ENCODE peak calls at places on chromosomes 7 and 10, in eight cellular contexts. U, P, L, I, W, N, C and Y are unnamed samples.
A peak's percentile ranks its signal among the peaks of the same experiment; 100 is the strongest.

GRCh38 chr7:147833549-147833948 is 757.0 kb upstream of the C7orf33 start:
- DNase-seq in U (no peak), P (no peak), L (no peak), I (no peak), W (no peak), N (no peak), C (no peak), Y (no peak)

GRCh38 chr10:47449102-47449978 is 34.6 kb downstream of the ANXA8 start:
- DNase-seq in U (no peak), P (no peak), L (no peak), I (no peak), W (no peak), N (no peak), C (no peak), Y (no peak)

GRCh38 chr7:39132306-39132705 is 154.6 kb downstream of the POU6F2 start:
- DNase-seq in U (no peak), P (no peak), L (no peak), I (no peak), W (no peak), N (no peak), C (no peak), Y (no peak)

GRCh38 chr7:416761-417624 is 102.7 kb downstream of the PDGFA start:
- DNase-seq in U (no peak), P (no peak), L (no peak), I (no peak), W (no peak), N (peak; percentile 66), C (no peak), Y (no peak)

GRCh38 chr10:34539533-34540315 is 275.4 kb downstream of the PARD3 start:
- DNase-seq in U (no peak), P (no peak), L (peak; percentile 46), I (peak; percentile 58), W (peak; percentile 79), N (no peak), C (no peak), Y (no peak)

GRCh38 chr7:107783648-107784047 is 19.4 kb downstream of the SLC26A3 start:
- DNase-seq in U (no peak), P (no peak), L (no peak), I (no peak), W (no peak), N (no peak), C (no peak), Y (no peak)

GRCh38 chr7:114217026-114217425 is 197.6 kb upstream of the FOXP2 start:
- DNase-seq in U (no peak), P (no peak), L (no peak), I (peak; percentile 1), W (peak; percentile 9), N (no peak), C (no peak), Y (no peak)

GRCh38 chr10:188546-188945 is 53.3 kb downstream of the ZMYND11 start:
- DNase-seq in U (no peak), P (peak; percentile 57), L (peak; percentile 27), I (no peak), W (peak; percentile 28), N (no peak), C (no peak), Y (no peak)

GRCh38 chr10:7475954-7476353 is 65.1 kb upstream of the SFMBT2 start:
- DNase-seq in U (no peak), P (no peak), L (no peak), I (no peak), W (no peak), N (no peak), C (peak; percentile 56), Y (no peak)

GRCh38 chr10:16360001-16360400 is 76.8 kb upstream of the PTER start:
- DNase-seq in U (no peak), P (no peak), L (no peak), I (no peak), W (no peak), N (no peak), C (no peak), Y (no peak)

GRCh38 chr10:126969310-126969709 is 64.1 kb downstream of the DOCK1 start:
- DNase-seq in U (peak; percentile 9), P (no peak), L (peak; percentile 6), I (peak; percentile 14), W (no peak), N (no peak), C (no peak), Y (no peak)

GRCh38 chr10:51763746-51764145 is 64.4 kb upstream of the CSTF2T start:
- DNase-seq in U (no peak), P (no peak), L (no peak), I (no peak), W (no peak), N (no peak), C (no peak), Y (no peak)

GRCh38 chr7:28572321-28573058 is 160.2 kb downstream of the CREB5 start:
- DNase-seq in U (peak; percentile 52), P (no peak), L (no peak), I (no peak), W (no peak), N (no peak), C (no peak), Y (no peak)

DNA sequence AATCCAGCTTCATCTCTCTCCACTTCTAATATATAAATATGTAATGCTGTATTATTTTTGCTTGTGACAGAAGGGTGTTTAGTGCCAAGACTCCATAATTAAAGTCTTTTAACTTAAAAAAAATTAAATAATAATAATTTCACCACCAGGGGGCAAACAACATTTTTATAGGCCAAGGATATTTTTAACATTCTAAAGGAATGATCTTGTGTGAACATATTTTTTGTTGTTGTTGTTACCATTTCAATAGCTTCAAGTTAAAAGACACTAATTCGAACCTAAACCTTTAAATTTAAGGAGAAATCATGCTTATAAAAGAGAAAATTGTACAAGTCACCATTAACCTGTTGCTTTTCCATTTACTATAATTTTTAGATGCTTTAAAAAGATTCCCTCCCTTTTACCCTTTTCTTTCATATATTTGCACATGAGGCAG is 7.5 kb upstream of the DNAJC1 start:
- DNase-seq in U (no peak), P (peak; percentile 4), L (peak; percentile 57), I (peak; percentile 58), W (peak; percentile 60), N (no peak), C (peak; percentile 18), Y (peak; percentile 18)
- TF ChIP-seq CTCF in U (peak; percentile 28), P (peak; percentile 48), L (peak; percentile 28), I (no peak), W (no peak), N (peak; percentile 28), C (peak; percentile 11), Y (peak; percentile 92)

GRCh38 chr10:46022978-46023702 is 7.3 kb downstream of the NCOA4 start:
- DNase-seq in U (peak; percentile 93), P (peak; percentile 93), L (peak; percentile 92), I (peak; percentile 90), W (peak; percentile 94), N (peak; percentile 96), C (peak; percentile 96), Y (peak; percentile 90)
- TF ChIP-seq CTCF in U (no peak), P (peak; percentile 35), L (no peak), I (peak; percentile 36), W (peak; percentile 23), N (peak; percentile 27), C (peak; percentile 32), Y (peak; percentile 54)

DNA sequence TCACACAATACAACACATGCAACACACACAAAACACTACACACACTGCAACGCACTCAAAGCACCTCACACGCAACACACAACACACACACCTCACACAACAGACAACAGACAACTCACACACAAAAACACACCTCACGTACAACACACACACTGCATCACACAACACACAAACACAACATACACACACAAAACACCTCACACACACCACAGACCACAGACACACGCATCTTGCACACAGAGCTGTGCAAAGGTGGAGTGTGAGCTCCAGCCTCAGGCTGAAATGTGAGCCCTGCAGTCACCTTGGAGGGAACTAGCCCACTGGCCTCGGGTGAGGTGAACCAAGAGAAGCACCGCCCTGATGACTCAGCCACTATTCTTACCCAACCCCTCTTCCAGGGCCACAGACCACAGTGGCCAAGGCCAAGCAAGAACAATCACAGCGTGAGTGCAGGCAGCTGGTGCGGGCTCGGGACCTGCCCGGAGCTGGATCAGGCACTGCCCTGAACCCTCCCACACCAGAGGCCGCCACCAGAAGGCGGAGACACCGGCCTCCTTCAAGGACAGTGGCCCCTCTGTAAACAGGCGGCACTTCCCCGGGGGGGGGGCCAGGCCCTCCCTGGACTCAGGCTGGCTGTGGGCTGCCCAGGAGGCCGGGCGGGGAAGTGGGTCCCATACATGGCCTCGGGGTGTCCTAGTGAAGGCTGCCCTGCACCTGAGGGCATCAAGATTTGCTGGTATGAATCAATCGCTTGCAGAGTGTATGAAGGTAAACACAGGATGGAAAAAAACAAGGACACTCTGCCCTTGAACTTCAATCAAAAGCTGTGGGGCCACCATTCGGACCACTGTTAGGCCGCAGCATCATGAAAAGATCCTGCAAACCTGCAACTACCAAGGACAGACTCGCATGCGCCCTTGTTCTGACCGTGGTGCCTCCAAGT is 106.7 kb downstream of the TNS3 start:
- DNase-seq in U (peak; percentile 97), P (peak; percentile 96), L (peak; percentile 95), I (peak; percentile 92), W (peak; percentile 98), N (peak; percentile 89), C (peak; percentile 51), Y (peak; percentile 90)
- TF ChIP-seq CTCF in U (no peak), P (no peak), L (no peak), I (no peak), W (peak; percentile 30), N (peak; percentile 60), C (peak; percentile 19), Y (peak; percentile 53)

DNA sequence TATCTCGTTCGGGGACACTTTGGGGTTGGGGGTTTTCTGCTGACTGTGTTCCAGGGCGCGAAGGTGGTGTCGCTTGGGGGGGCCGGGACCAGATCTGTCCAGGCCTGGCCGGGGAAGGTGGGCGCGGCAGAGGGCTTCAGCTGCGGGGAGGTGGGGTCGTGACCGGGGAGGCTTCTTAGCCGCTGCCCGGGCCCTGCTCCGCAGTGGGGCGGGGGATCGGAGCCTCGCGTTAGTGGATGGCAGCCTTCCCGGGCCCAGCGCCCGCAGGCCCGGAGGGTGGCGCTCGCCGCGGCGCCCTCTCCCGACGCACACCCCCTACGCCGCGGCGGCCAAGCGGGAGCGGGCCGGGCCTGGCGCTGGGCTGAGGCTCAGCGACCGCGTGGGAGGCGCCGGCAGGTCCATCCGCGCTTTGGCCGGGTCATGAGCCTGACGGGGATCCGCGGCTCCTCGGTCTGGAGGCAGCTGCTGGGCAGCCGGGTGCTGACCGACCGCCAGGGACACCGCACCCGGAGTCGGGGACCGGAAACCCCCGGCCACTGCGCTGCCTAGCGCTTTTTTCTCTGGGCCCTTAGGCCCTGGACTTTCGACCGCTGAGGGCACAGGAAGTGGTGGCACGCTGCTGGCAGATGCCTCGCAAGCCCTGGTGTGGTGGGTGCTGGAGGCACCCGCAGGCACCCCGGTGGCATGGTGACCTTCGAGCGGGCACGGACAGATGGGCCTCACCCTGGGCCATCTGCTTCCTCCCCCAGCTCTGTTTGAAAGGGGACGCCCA is 1.2 kb downstream of the AGAP3 start:
- DNase-seq in U (peak; percentile 59), P (peak; percentile 52), L (peak; percentile 62), I (peak; percentile 69), W (peak; percentile 62), N (peak; percentile 94), C (peak; percentile 75), Y (peak; percentile 35)
- TF ChIP-seq CTCF in U (no peak), P (peak; percentile 48), L (no peak), I (no peak), W (peak; percentile 2), N (peak; percentile 56), C (peak; percentile 28), Y (peak; percentile 72)